ENCODE peak calls at places on chromosomes 4 and X, in five cellular contexts. X, H, T, O and R are unnamed samples. For H3K27me3, the result is how much of the 10 kb centered on the place peaks cover.

GRCh38 chrX:33543757-33544156 is 332.4 kb upstream of the DMD start:
- DNase-seq in X (no peak), H (no peak), T (no peak), O (no peak), R (no peak)

GRCh38 chrX:139759637-139760036 is 51.7 kb upstream of the MCF2 start:
- DNase-seq in X (no peak), H (no peak), T (no peak), O (no peak), R (no peak)

GRCh38 chr4:82509029-82509428 is 52.8 kb downstream of the TMEM150C start:
- DNase-seq in X (no peak), H (no peak), T (no peak), O (no peak), R (no peak)

GRCh38 chr4:19806865-19807264 is 444.8 kb upstream of the SLIT2 start:
- DNase-seq in X (no peak), H (no peak), T (no peak), O (no peak), R (no peak)

GRCh38 chr4:70741872-70742271 is 20.1 kb downstream of the RUFY3 start:
- DNase-seq in X (no peak), H (no peak), T (no peak), O (no peak), R (no peak)

GRCh38 chr4:164467493-164467892 is 286.4 kb upstream of the SMIM31 start:
- DNase-seq in X (no peak), H (no peak), T (no peak), O (no peak), R (no peak)

GRCh38 chrX:26918633-26919032 is 544.5 kb downstream of the PPP4R3C start:
- DNase-seq in X (peak), H (no peak), T (no peak), O (no peak), R (no peak)

GRCh38 chr4:174394915-174395314 is 111.2 kb downstream of the CEP44 start:
- DNase-seq in X (no peak), H (no peak), T (no peak), O (no peak), R (no peak)

GRCh38 chr4:128958194-128958593 is 135.1 kb downstream of the SCLT1 start:
- DNase-seq in X (no peak), H (no peak), T (no peak), O (no peak), R (no peak)

GRCh38 chr4:40003986-40004385 is 26.3 kb upstream of the PDS5A start:
- DNase-seq in X (no peak), H (no peak), T (no peak), O (no peak), R (no peak)

GRCh38 chrX:30521440-30522182 is 56.0 kb downstream of the TASL start:
- DNase-seq in X (no peak), H (no peak), T (no peak), O (no peak), R (no peak)

GRCh38 chrX:54540289-54540688 is 10.3 kb downstream of the GNL3L start:
- DNase-seq in X (no peak), H (peak), T (no peak), O (no peak), R (no peak)

GRCh38 chr4:144575181-144575580 is 70.8 kb upstream of the HHIP start:
- DNase-seq in X (no peak), H (no peak), T (no peak), O (no peak), R (no peak)

GRCh38 chrX:13733506-13733905 is 914 bp downstream of the TRAPPC2 start:
- DNase-seq in X (no peak), H (no peak), T (no peak), O (no peak), R (no peak)

GRCh38 chr4:176492648-176493302 is 173.0 kb downstream of the SPCS3 start:
- DNase-seq in X (no peak), H (no peak), T (no peak), O (no peak), R (no peak)

GRCh38 chrX:108270280-108270679 is 167.9 kb downstream of the COL4A6 start:
- DNase-seq in X (no peak), H (no peak), T (no peak), O (no peak), R (no peak)

GRCh38 chrX:108270739-108271396 is 167.4 kb downstream of the COL4A6 start:
- DNase-seq in X (no peak), H (no peak), T (no peak), O (no peak), R (no peak)

GRCh38 chrX:108271397-108271787 is 166.8 kb downstream of the COL4A6 start:
- DNase-seq in X (no peak), H (no peak), T (no peak), O (no peak), R (no peak)

GRCh38 chrX:108275732-108276131 is 162.5 kb downstream of the COL4A6 start:
- DNase-seq in X (no peak), H (no peak), T (no peak), O (no peak), R (no peak)
- H3K27me3 ChIP-seq in X (under half), H (under half), T (under half), O (under half), R (under half)

GRCh38 chr4:120973207-120973606 is 50.7 kb upstream of the PRDM5 start:
- DNase-seq in X (no peak), H (no peak), T (no peak), O (no peak), R (no peak)

GRCh38 chr4:120977435-120977997 is 55.0 kb upstream of the PRDM5 start:
- DNase-seq in X (peak), H (no peak), T (no peak), O (no peak), R (no peak)
- TF ChIP-seq CTCF in X (peak), H (peak), T (peak), O (no peak), R (no peak)

GRCh38 chrX:69280956-69281355 is 115.7 kb upstream of the PJA1 start:
- DNase-seq in X (no peak), H (no peak), T (no peak), O (no peak), R (no peak)
- H3K27me3 ChIP-seq in X (under half), H (under half), T (under half), O (under half), R (under half)

GRCh38 chrX:135477576-135477975 is 42.9 kb upstream of the INTS6L start:
- DNase-seq in X (peak), H (peak), T (no peak), O (peak), R (no peak)
- TF ChIP-seq CTCF in X (peak), H (peak), T (no peak), O (no peak), R (peak)

DNA sequence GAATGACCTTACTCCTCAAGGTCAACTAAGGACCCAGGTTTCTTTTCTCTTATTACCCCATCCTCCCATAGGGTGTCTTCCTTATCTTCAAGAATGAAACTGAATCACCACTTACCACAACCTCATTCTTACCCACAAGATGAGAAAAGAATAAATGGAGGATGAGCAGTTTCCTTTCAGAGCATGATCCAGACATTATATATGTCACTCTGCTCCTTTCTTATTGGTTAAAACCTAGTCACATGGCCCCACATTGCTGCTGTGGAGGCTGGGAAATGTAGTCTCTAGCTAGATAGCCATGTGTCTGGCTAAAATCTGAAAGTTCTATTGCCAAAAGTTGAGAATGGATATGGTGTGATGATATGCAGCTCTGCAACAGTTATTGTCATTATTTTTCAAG is 62.4 kb upstream of the RAI2 start:
- DNase-seq in X (no peak), H (no peak), T (no peak), O (no peak), R (no peak)
- H3K27me3 ChIP-seq in X (under half), H (under half), T (under half), O (under half), R (under half)